ENCODE peak calls at places on chromosomes 7 and 10, in eight cellular contexts. S, X, D, Z, Q, W, J and K are unnamed samples.

GRCh38 chr7:128906766-128907559 is 3.5 kb downstream of the KCP start:
- DNase-seq in Q (no peak), W (no peak), X (no peak), D (no peak), J (no peak), S (no peak), Z (no peak), K (no peak)

GRCh38 chr10:570631-571565 is 118.6 kb downstream of the DIP2C start:
- DNase-seq in Q (no peak), X (no peak), J (no peak), S (no peak), Z (no peak), D (no peak), W (no peak), K (no peak)

GRCh38 chr10:1242975-1243374 is 186.8 kb downstream of the WDR37 start:
- DNase-seq in Z (no peak), X (no peak), W (no peak), S (no peak), Q (no peak), J (no peak), D (no peak), K (no peak)

GRCh38 chr7:80225361-80225760 is 90.7 kb downstream of the GNAI1 start:
- DNase-seq in X (no peak), D (peak), Z (no peak), J (no peak), S (no peak), W (no peak), Q (no peak), K (no peak)

GRCh38 chr10:29811751-29812427 is 177.1 kb upstream of the SVIL start:
- DNase-seq in W (peak), J (no peak), S (no peak), D (peak), X (no peak), Z (peak), Q (peak), K (no peak)

GRCh38 chr7:54546081-54546985 is 4.2 kb downstream of the VSTM2A start:
- DNase-seq in Z (no peak), Q (no peak), W (no peak), D (no peak), X (peak), J (no peak), S (no peak), K (peak)

GRCh38 chr10:43689618-43689954 is 40.9 kb upstream of the ZNF32 start:
- DNase-seq in S (no peak), J (no peak), Q (peak), D (peak), Z (no peak), X (no peak), W (no peak), K (peak)

GRCh38 chr10:109275970-109276369 is 647.3 kb downstream of the XPNPEP1 start:
- DNase-seq in Z (no peak), Q (no peak), J (no peak), D (no peak), S (no peak), W (no peak), X (no peak), K (no peak)

GRCh38 chr10:124685251-124685650 is 58.9 kb downstream of the FAM53B start:
- DNase-seq in J (no peak), D (no peak), S (no peak), Z (no peak), W (no peak), X (no peak), Q (no peak), K (no peak)

GRCh38 chr10:132939957-132940790 is 2.2 kb downstream of the CFAP46 start:
- DNase-seq in Q (no peak), Z (no peak), J (no peak), X (peak), S (no peak), D (peak), W (no peak), K (no peak)

GRCh38 chr7:140170375-140170774 is 6.4 kb downstream of the KDM7A start:
- DNase-seq in S (no peak), Z (no peak), W (no peak), J (no peak), D (no peak), X (no peak), Q (no peak), K (no peak)

GRCh38 chr7:151249034-151249731 is 689 bp upstream of the SMARCD3 start:
- DNase-seq in J (no peak), S (peak), W (no peak), Q (no peak), D (peak), X (no peak), Z (no peak), K (no peak)

DNA sequence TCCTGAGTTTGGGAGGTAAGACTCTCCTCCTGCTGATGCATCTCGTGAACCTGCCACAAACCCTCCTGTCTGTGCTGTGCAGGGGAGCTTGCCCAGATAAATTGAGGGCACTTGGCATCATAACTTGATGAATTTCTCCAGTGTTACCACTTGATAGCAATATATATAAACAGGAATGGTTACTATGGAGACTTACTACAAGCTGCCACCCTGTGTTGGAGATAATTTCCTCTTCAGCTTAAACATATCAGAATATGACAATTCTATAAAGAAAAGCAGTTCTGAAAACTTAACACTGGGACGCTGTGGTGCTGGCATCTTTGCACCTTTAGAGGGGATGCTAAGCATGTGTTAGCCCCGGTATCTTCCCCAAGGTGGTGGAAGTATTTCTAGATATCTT is 14.9 kb downstream of the PFKFB3 start:
- DNase-seq in Z (no peak), W (no peak), J (no peak), S (no peak), D (no peak), Q (no peak), X (no peak), K (no peak)
- TF ChIP-seq CTCF in Z (no peak), W (no peak), J (no peak), S (no peak), D (no peak), Q (no peak), X (no peak), K (no peak)

DNA sequence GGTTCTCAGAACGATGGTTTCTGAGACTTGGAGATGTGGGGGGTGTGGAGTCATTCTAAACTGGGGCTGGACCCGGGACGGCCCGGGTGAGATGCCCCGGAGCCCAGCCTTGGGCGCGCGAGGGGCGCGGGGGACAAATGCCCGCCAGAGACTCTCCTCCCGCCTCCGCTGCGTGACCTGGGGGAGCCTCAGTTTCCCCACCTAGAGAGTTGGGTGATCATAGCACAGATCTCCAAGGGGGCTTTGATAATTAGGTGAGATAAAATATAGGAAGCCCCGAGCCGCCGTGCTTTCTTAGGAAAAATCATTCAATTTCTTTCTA is 658 bp upstream of the FZD8 start:
- DNase-seq in Z (no peak), Q (no peak), J (no peak), X (no peak), D (no peak), W (no peak), S (no peak), K (no peak)
- TF ChIP-seq CTCF in Z (no peak), Q (no peak), J (no peak), X (no peak), D (no peak), W (no peak), S (no peak), K (no peak)

GRCh38 chr10:97944772-97945171 is 85.6 kb downstream of the CRTAC1 start:
- DNase-seq in J (no peak), Q (no peak), W (no peak), X (no peak), D (no peak), Z (no peak), S (no peak), K (no peak)

GRCh38 chr10:97940534-97940933 is 89.9 kb downstream of the CRTAC1 start:
- DNase-seq in S (no peak), J (no peak), D (no peak), W (no peak), Q (no peak), Z (no peak), X (no peak), K (no peak)

GRCh38 chr10:97937928-97938327 is 88.3 kb downstream of the GOLGA7B start:
- DNase-seq in X (no peak), D (no peak), Z (no peak), J (no peak), Q (no peak), S (no peak), W (no peak), K (no peak)

GRCh38 chr10:97939446-97939990 is 89.9 kb downstream of the GOLGA7B start:
- DNase-seq in Z (no peak), S (no peak), J (no peak), X (no peak), W (no peak), D (no peak), Q (no peak), K (no peak)

DNA sequence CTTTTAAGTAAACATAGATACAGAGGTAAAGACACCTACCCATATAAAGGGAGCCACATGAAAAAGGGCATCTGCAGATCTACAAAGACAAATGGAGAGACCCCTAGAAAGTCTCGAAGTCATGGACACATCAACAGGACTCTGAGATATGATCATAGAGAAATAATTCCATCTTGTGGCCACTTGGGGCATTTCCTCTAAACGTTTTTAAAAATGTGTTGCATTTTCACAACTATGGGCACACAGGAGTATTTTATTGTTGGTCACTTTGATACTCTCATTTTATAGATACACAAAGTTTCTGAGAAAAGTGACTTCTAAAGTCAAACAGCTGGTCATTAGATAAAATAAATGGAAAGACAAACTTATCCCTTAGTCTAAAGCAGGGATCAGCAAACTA is 87.1 kb downstream of the CRTAC1 start:
- DNase-seq in S (no peak), Z (no peak), X (no peak), D (no peak), W (no peak), Q (no peak), J (peak), K (no peak)
- TF ChIP-seq CTCF in S (no peak), Z (no peak), X (no peak), D (no peak), W (no peak), Q (no peak), J (peak), K (no peak)

DNA sequence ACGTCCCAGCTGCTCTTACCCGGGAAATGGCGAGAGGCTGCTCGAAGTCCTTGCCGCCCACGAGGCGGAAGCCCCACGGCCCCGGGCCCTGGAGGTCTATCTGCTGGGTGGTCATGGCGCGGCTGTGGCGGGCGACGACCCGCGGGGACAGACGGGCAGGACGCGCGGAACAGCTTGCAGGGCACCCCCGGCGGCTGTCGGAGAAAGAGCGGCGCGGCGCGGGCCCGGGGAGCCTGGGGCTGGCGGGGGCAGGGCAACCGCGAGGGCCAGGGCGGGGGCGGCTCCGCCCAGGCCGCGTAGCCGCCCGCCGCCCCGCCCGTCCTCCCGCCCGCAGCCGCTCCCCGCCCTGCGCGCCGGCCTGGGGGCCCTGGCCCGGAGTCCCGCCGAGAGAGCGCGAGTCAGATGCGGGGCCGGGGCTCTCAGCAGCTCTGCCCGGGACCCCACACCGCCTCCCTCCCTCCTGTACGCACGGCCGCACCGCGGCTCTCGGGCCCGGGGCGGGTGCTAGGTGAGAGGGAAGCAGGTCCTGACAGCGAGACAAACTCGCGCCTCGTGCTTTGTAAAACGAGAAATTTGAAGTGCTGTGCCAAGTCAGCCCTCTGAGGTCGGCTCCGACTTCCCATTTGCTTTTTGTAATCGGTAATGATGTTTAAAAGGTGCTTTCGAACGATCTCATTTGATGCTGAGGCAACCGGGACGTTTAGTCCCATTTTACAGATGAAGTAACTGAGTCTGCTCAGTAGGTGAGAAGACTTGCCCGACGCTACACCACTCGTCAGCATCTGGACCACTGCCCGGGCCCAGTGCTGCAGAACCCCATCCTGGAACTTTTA is at the start of gene PDLIM1:
- DNase-seq in D (peak), J (no peak), Q (peak), S (peak), Z (no peak), X (peak), W (no peak), K (peak)
- TF ChIP-seq CTCF in D (no peak), J (no peak), Q (peak), S (peak), Z (peak), X (peak), W (peak), K (no peak)